ENCODE peak calls at places on chromosome 13, in seven cellular contexts. One of them, this sample, is unnamed.

GRCh38 chr13:93628136-93628535 is 401.5 kb downstream of the GPC6 start:
- DNase-seq in SK-N-SH: peak; percentile 9
- DNase-seq in esophagus muscularis mucosa: no peak
- DNase-seq in Panc1: no peak
- DNase-seq in prostate gland: no peak
- DNase-seq in transverse colon: no peak
- DNase-seq in stomach: no peak
- DNase-seq in this sample: no peak

GRCh38 chr13:73481877-73482445 is 423.2 kb downstream of the KLF5 start:
- DNase-seq in SK-N-SH: no peak
- DNase-seq in prostate gland: no peak
- DNase-seq in esophagus muscularis mucosa: no peak
- DNase-seq in stomach: no peak
- DNase-seq in transverse colon: no peak
- DNase-seq in Panc1: no peak
- DNase-seq in this sample: no peak

GRCh38 chr13:46831588-46832194 is 34.7 kb upstream of the ESD start:
- DNase-seq in stomach: no peak
- DNase-seq in esophagus muscularis mucosa: no peak
- DNase-seq in Panc1: peak; percentile 32
- DNase-seq in prostate gland: peak; percentile 10
- DNase-seq in transverse colon: peak; percentile 20
- DNase-seq in SK-N-SH: peak; percentile 33
- DNase-seq in this sample: no peak

GRCh38 chr13:33634526-33635111 is 183.3 kb upstream of the RFC3 start:
- DNase-seq in transverse colon: no peak
- DNase-seq in prostate gland: no peak
- DNase-seq in stomach: no peak
- DNase-seq in SK-N-SH: no peak
- DNase-seq in esophagus muscularis mucosa: no peak
- DNase-seq in Panc1: no peak
- DNase-seq in this sample: no peak

GRCh38 chr13:88552966-88553365 is 881.8 kb downstream of the SLITRK5 start:
- DNase-seq in SK-N-SH: no peak
- DNase-seq in Panc1: no peak
- DNase-seq in prostate gland: no peak
- DNase-seq in transverse colon: no peak
- DNase-seq in esophagus muscularis mucosa: no peak
- DNase-seq in stomach: no peak
- DNase-seq in this sample: no peak

GRCh38 chr13:65932587-65933239 is 1297.4 kb downstream of the PCDH9 start:
- DNase-seq in stomach: no peak
- DNase-seq in transverse colon: no peak
- DNase-seq in Panc1: no peak
- DNase-seq in prostate gland: no peak
- DNase-seq in SK-N-SH: no peak
- DNase-seq in esophagus muscularis mucosa: no peak
- DNase-seq in this sample: no peak

GRCh38 chr13:106383791-106384190 is 151.7 kb downstream of the EFNB2 start:
- DNase-seq in prostate gland: no peak
- DNase-seq in SK-N-SH: no peak
- DNase-seq in esophagus muscularis mucosa: no peak
- DNase-seq in Panc1: no peak
- DNase-seq in transverse colon: no peak
- DNase-seq in stomach: no peak
- DNase-seq in this sample: no peak

GRCh38 chr13:97435794-97436193 is 1.8 kb downstream of the RAP2A start:
- DNase-seq in transverse colon: no peak
- DNase-seq in prostate gland: no peak
- DNase-seq in Panc1: no peak
- DNase-seq in esophagus muscularis mucosa: no peak
- DNase-seq in stomach: no peak
- DNase-seq in SK-N-SH: no peak
- DNase-seq in this sample: no peak

GRCh38 chr13:60990032-60990733 is 425.5 kb downstream of the PCDH20 start:
- DNase-seq in SK-N-SH: no peak
- DNase-seq in transverse colon: no peak
- DNase-seq in Panc1: no peak
- DNase-seq in stomach: peak; percentile 37
- DNase-seq in prostate gland: no peak
- DNase-seq in esophagus muscularis mucosa: no peak
- DNase-seq in this sample: no peak

GRCh38 chr13:54965881-54966280 is 1937.3 kb downstream of the OLFM4 start:
- DNase-seq in Panc1: no peak
- DNase-seq in esophagus muscularis mucosa: no peak
- DNase-seq in transverse colon: no peak
- DNase-seq in SK-N-SH: no peak
- DNase-seq in stomach: no peak
- DNase-seq in prostate gland: no peak
- DNase-seq in this sample: no peak

GRCh38 chr13:32538621-32539246 is at the start of gene N4BP2L2:
- DNase-seq in esophagus muscularis mucosa: peak; percentile 99
- DNase-seq in Panc1: peak; percentile 83
- DNase-seq in transverse colon: peak; percentile 94
- DNase-seq in SK-N-SH: peak; percentile 82
- DNase-seq in prostate gland: peak; percentile 96
- DNase-seq in stomach: peak; percentile 94
- DNase-seq in this sample: peak; percentile 94
- TF ChIP-seq CTCF in esophagus muscularis mucosa: peak; percentile 39
- TF ChIP-seq CTCF in Panc1: peak; percentile 23
- TF ChIP-seq CTCF in transverse colon: no peak
- TF ChIP-seq CTCF in SK-N-SH: peak; percentile 61
- TF ChIP-seq CTCF in prostate gland: no peak
- TF ChIP-seq CTCF in stomach: peak; percentile 40
- TF ChIP-seq CTCF in this sample: no peak

GRCh38 chr13:112124100-112124499 is 57.2 kb downstream of the SOX1 start:
- DNase-seq in prostate gland: no peak
- DNase-seq in SK-N-SH: no peak
- DNase-seq in esophagus muscularis mucosa: no peak
- DNase-seq in stomach: no peak
- DNase-seq in transverse colon: no peak
- DNase-seq in Panc1: no peak
- DNase-seq in this sample: no peak
- TF ChIP-seq POLR2AphosphoS5 in prostate gland: no peak
- TF ChIP-seq POLR2AphosphoS5 in SK-N-SH: no peak
- TF ChIP-seq POLR2AphosphoS5 in esophagus muscularis mucosa: no peak
- TF ChIP-seq POLR2AphosphoS5 in stomach: no peak
- TF ChIP-seq POLR2AphosphoS5 in transverse colon: no peak
- TF ChIP-seq POLR2AphosphoS5 in Panc1: no peak
- TF ChIP-seq POLR2AphosphoS5 in this sample: no peak

GRCh38 chr13:101493541-101493940 is 41.1 kb downstream of the ITGBL1 start:
- DNase-seq in Panc1: no peak
- DNase-seq in prostate gland: no peak
- DNase-seq in esophagus muscularis mucosa: no peak
- DNase-seq in stomach: no peak
- DNase-seq in transverse colon: no peak
- DNase-seq in SK-N-SH: no peak
- DNase-seq in this sample: no peak

DNA sequence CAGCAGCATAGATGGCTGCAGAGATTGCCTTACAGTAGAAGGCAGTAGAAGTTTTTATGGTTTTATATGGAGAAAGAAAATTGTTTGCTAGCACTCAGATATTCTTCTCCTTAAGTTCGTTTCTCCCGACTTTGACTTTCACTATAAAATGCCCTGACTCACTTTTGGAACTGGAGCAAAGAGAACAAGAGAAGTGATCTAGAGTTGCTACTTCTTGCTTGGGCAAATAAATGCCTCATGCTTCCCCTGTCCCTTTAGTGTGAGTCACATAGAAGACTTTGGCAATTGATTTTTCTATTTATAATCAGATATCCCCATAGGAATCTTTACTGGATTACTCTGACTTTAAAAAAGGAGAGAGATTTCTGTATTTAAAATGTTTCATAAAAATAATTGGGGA is 46.9 kb downstream of the ITGBL1 start:
- DNase-seq in stomach: no peak
- DNase-seq in SK-N-SH: no peak
- DNase-seq in Panc1: no peak
- DNase-seq in transverse colon: no peak
- DNase-seq in esophagus muscularis mucosa: no peak
- DNase-seq in prostate gland: no peak
- DNase-seq in this sample: no peak
- H3K27ac ChIP-seq in stomach: no peak overlapping the region
- H3K27ac ChIP-seq in SK-N-SH: no peak overlapping the region
- H3K27ac ChIP-seq in Panc1: no peak overlapping the region
- H3K27ac ChIP-seq in transverse colon: no peak overlapping the region
- H3K27ac ChIP-seq in esophagus muscularis mucosa: no peak overlapping the region
- H3K27ac ChIP-seq in prostate gland: no peak overlapping the region
- H3K27ac ChIP-seq in this sample: no peak overlapping the region

DNA sequence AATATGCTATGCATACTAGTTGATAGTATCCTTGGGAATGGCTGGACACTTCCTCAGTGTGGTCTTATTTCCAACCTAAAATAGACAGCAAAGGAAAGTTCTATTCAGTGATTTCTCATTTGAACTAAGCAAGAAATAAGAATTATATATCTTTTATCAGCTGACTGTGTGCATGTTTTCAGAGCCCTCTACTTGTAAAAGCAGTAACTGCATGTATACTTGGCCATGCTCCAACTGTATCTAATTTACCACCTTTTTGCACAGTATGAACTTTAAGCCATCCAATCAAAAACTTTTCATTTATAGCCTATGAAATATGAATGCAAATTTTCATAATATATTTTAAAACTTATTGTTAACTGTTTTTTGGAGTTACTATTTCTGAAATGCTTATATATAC is 136.4 kb upstream of the PCDH9 start:
- DNase-seq in esophagus muscularis mucosa: no peak
- DNase-seq in Panc1: no peak
- DNase-seq in SK-N-SH: no peak
- DNase-seq in transverse colon: no peak
- DNase-seq in stomach: no peak
- DNase-seq in prostate gland: no peak
- DNase-seq in this sample: no peak
- TF ChIP-seq CTCF in esophagus muscularis mucosa: no peak
- TF ChIP-seq CTCF in Panc1: no peak
- TF ChIP-seq CTCF in SK-N-SH: peak; percentile 45
- TF ChIP-seq CTCF in transverse colon: no peak
- TF ChIP-seq CTCF in stomach: no peak
- TF ChIP-seq CTCF in prostate gland: no peak
- TF ChIP-seq CTCF in this sample: no peak

DNA sequence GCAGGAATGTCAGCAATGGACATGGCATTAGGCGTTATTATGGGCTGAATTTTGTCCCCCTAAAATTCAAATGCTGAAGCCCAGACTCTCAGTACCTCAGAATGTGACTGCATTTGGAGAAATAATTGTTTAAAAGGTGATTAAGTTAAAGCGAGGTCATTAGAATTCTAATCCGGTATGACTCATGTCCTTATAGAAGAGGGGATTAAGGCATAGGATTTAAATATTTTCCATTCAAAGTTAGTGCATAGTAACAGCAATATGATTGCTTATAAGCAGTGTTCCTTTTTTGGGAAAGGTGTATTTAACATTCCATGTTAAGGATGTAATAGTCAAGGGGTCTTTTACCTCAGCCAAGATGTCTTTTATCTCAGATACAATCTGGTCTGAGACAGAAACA is 95.5 kb downstream of the NHLRC3 start:
- DNase-seq in SK-N-SH: no peak
- DNase-seq in Panc1: no peak
- DNase-seq in prostate gland: no peak
- DNase-seq in stomach: no peak
- DNase-seq in esophagus muscularis mucosa: no peak
- DNase-seq in transverse colon: no peak
- DNase-seq in this sample: no peak
- TF ChIP-seq POLR2AphosphoS5 in SK-N-SH: no peak
- TF ChIP-seq POLR2AphosphoS5 in Panc1: no peak
- TF ChIP-seq POLR2AphosphoS5 in prostate gland: no peak
- TF ChIP-seq POLR2AphosphoS5 in stomach: no peak
- TF ChIP-seq POLR2AphosphoS5 in esophagus muscularis mucosa: no peak
- TF ChIP-seq POLR2AphosphoS5 in transverse colon: no peak
- TF ChIP-seq POLR2AphosphoS5 in this sample: no peak

GRCh38 chr13:49370390-49370789 is 73.5 kb downstream of the CAB39L start:
- DNase-seq in stomach: no peak
- DNase-seq in SK-N-SH: peak; percentile 16
- DNase-seq in esophagus muscularis mucosa: no peak
- DNase-seq in transverse colon: no peak
- DNase-seq in Panc1: no peak
- DNase-seq in prostate gland: no peak
- DNase-seq in this sample: no peak

GRCh38 chr13:49367640-49368431 is 76.0 kb downstream of the CAB39L start:
- DNase-seq in stomach: no peak
- DNase-seq in SK-N-SH: no peak
- DNase-seq in esophagus muscularis mucosa: no peak
- DNase-seq in Panc1: no peak
- DNase-seq in prostate gland: no peak
- DNase-seq in transverse colon: no peak
- DNase-seq in this sample: no peak

GRCh38 chr13:49369876-49370275 is 74.0 kb downstream of the CAB39L start:
- DNase-seq in SK-N-SH: no peak
- DNase-seq in Panc1: no peak
- DNase-seq in stomach: no peak
- DNase-seq in transverse colon: no peak
- DNase-seq in prostate gland: no peak
- DNase-seq in esophagus muscularis mucosa: no peak
- DNase-seq in this sample: no peak

GRCh38 chr13:49368688-49369087 is 75.2 kb downstream of the CAB39L start:
- DNase-seq in stomach: no peak
- DNase-seq in transverse colon: no peak
- DNase-seq in esophagus muscularis mucosa: no peak
- DNase-seq in prostate gland: no peak
- DNase-seq in SK-N-SH: no peak
- DNase-seq in Panc1: no peak
- DNase-seq in this sample: no peak

DNA sequence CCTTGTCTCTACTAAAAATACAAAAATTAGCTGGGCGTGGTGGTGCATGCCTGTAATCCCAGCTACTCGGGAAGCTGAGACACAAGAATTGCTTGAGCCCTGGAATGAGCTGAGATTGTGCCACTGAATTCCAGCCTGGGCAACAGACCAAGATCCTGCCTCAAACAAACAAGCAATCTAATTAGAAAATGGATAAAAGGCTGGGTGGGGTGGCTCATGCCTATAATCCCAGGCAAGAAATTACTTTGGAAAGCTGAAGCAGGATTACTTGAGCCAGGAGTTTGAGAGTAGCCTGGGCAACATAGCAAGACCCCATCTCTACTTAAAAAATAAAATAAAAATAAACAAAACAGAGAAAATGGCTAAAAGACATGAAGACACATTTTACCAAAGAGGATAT is 77.0 kb downstream of the CAB39L start:
- DNase-seq in Panc1: no peak
- DNase-seq in SK-N-SH: no peak
- DNase-seq in esophagus muscularis mucosa: no peak
- DNase-seq in stomach: peak; percentile 51
- DNase-seq in prostate gland: no peak
- DNase-seq in transverse colon: no peak
- DNase-seq in this sample: no peak
- H3K27ac ChIP-seq in Panc1: no peak overlapping the region
- H3K27ac ChIP-seq in SK-N-SH: no peak overlapping the region
- H3K27ac ChIP-seq in esophagus muscularis mucosa: peak overlapping the region; percentile 74
- H3K27ac ChIP-seq in stomach: peak overlapping the region; percentile 22
- H3K27ac ChIP-seq in prostate gland: no peak overlapping the region
- H3K27ac ChIP-seq in transverse colon: peak overlapping the region; percentile 60
- H3K27ac ChIP-seq in this sample: no peak overlapping the region

GRCh38 chr13:27281420-27281819 is 10.8 kb downstream of the RASL11A start:
- DNase-seq in prostate gland: no peak
- DNase-seq in stomach: no peak
- DNase-seq in transverse colon: peak; percentile 31
- DNase-seq in SK-N-SH: no peak
- DNase-seq in esophagus muscularis mucosa: no peak
- DNase-seq in Panc1: no peak
- DNase-seq in this sample: no peak
- TF ChIP-seq CTCF in prostate gland: no peak
- TF ChIP-seq CTCF in stomach: no peak
- TF ChIP-seq CTCF in transverse colon: no peak
- TF ChIP-seq CTCF in SK-N-SH: peak; percentile 8
- TF ChIP-seq CTCF in esophagus muscularis mucosa: no peak
- TF ChIP-seq CTCF in Panc1: peak; percentile 24
- TF ChIP-seq CTCF in this sample: no peak

GRCh38 chr13:24511019-24511823 is 1.4 kb downstream of the PARP4 start:
- DNase-seq in esophagus muscularis mucosa: no peak
- DNase-seq in prostate gland: no peak
- DNase-seq in SK-N-SH: peak; percentile 32
- DNase-seq in stomach: peak; percentile 53
- DNase-seq in transverse colon: peak; percentile 56
- DNase-seq in Panc1: no peak
- DNase-seq in this sample: no peak
- TF ChIP-seq POLR2AphosphoS5 in esophagus muscularis mucosa: no peak
- TF ChIP-seq POLR2AphosphoS5 in prostate gland: no peak
- TF ChIP-seq POLR2AphosphoS5 in SK-N-SH: peak; percentile 24
- TF ChIP-seq POLR2AphosphoS5 in stomach: no peak
- TF ChIP-seq POLR2AphosphoS5 in transverse colon: no peak
- TF ChIP-seq POLR2AphosphoS5 in Panc1: no peak
- TF ChIP-seq POLR2AphosphoS5 in this sample: no peak

This sample was measured in breast epithelium.